ENCODE peak calls at places on chromosomes 4 and X, in five cellular contexts. T, L, P, Z and K are unnamed samples.

GRCh38 chr4:20271954-20272353 is 20.2 kb downstream of the SLIT2 start:
- DNase-seq in T (no peak), L (no peak), P (no peak), Z (no peak), K (no peak)

GRCh38 chr4:85474818-85475630 is at the start of gene ARHGAP24:
- DNase-seq in T (peak), L (peak), P (peak), Z (peak), K (peak)

GRCh38 chrX:65690057-65690855 is 22.8 kb downstream of the MSN start:
- DNase-seq in T (no peak), L (no peak), P (peak), Z (no peak), K (no peak)

GRCh38 chr4:70518716-70519115 is 347 bp downstream of the AMTN start:
- DNase-seq in T (no peak), L (no peak), P (no peak), Z (no peak), K (no peak)

GRCh38 chr4:107939307-107939706 is 8.0 kb downstream of the CYP2U1 start:
- DNase-seq in T (no peak), L (no peak), P (no peak), Z (no peak), K (no peak)

GRCh38 chr4:108700358-108700757 is 50.0 kb downstream of the OSTC start:
- DNase-seq in T (no peak), L (no peak), P (no peak), Z (no peak), K (no peak)

GRCh38 chr4:73741140-73741749 is 876 bp downstream of the CXCL8 start:
- DNase-seq in T (no peak), L (no peak), P (peak), Z (no peak), K (no peak)

GRCh38 chrX:130118396-130118795 is 8.1 kb upstream of the ELF4 start:
- DNase-seq in T (no peak), L (no peak), P (peak), Z (no peak), K (no peak)